ENCODE peak calls at places on chromosomes 11 and 22, in seven cellular contexts. One of them, this sample, is unnamed.

GRCh38 chr22:28670691-28671261 is 8.9 kb downstream of the TTC28 start:
- DNase-seq in NCI-H146: no peak
- DNase-seq in naive B cell: no peak
- DNase-seq in activated gamma-delta T cell treated with Interleukin-2 at 50 U/mL for 16 hours: no peak
- DNase-seq in activated T-cell treated with anti-CD3 and anti-CD28 coated beads for 1 hour: no peak
- DNase-seq in neural progenitor cell: no peak
- DNase-seq in ELR: peak
- DNase-seq in this sample: no peak

GRCh38 chr11:71948314-71949027 is 19.6 kb downstream of the RNF121 start:
- DNase-seq in NCI-H146: no peak
- DNase-seq in naive B cell: no peak
- DNase-seq in activated gamma-delta T cell treated with Interleukin-2 at 50 U/mL for 16 hours: no peak
- DNase-seq in activated T-cell treated with anti-CD3 and anti-CD28 coated beads for 1 hour: no peak
- DNase-seq in neural progenitor cell: no peak
- DNase-seq in ELR: no peak
- DNase-seq in this sample: no peak

GRCh38 chr22:46121523-46122287 is 28.6 kb upstream of the PPARA start:
- DNase-seq in NCI-H146: no peak
- DNase-seq in naive B cell: no peak
- DNase-seq in activated gamma-delta T cell treated with Interleukin-2 at 50 U/mL for 16 hours: no peak
- DNase-seq in activated T-cell treated with anti-CD3 and anti-CD28 coated beads for 1 hour: no peak
- DNase-seq in neural progenitor cell: no peak
- DNase-seq in ELR: no peak
- DNase-seq in this sample: no peak

GRCh38 chr11:83115551-83115950 is 41.4 kb upstream of the PCF11 start:
- DNase-seq in NCI-H146: no peak
- DNase-seq in naive B cell: no peak
- DNase-seq in activated gamma-delta T cell treated with Interleukin-2 at 50 U/mL for 16 hours: no peak
- DNase-seq in activated T-cell treated with anti-CD3 and anti-CD28 coated beads for 1 hour: no peak
- DNase-seq in neural progenitor cell: peak
- DNase-seq in ELR: no peak
- DNase-seq in this sample: no peak

GRCh38 chr11:59680287-59681154 is 11.7 kb upstream of the PATL1 start:
- DNase-seq in NCI-H146: peak
- DNase-seq in naive B cell: peak
- DNase-seq in activated gamma-delta T cell treated with Interleukin-2 at 50 U/mL for 16 hours: peak
- DNase-seq in activated T-cell treated with anti-CD3 and anti-CD28 coated beads for 1 hour: peak
- DNase-seq in neural progenitor cell: peak
- DNase-seq in ELR: peak
- DNase-seq in this sample: peak

GRCh38 chr11:13682212-13682611 is 13.7 kb downstream of the FAR1 start:
- DNase-seq in NCI-H146: no peak
- DNase-seq in naive B cell: no peak
- DNase-seq in activated gamma-delta T cell treated with Interleukin-2 at 50 U/mL for 16 hours: no peak
- DNase-seq in activated T-cell treated with anti-CD3 and anti-CD28 coated beads for 1 hour: no peak
- DNase-seq in neural progenitor cell: no peak
- DNase-seq in ELR: no peak
- DNase-seq in this sample: no peak

GRCh38 chr11:44017443-44018126 is 30.2 kb upstream of the ACCSL start:
- DNase-seq in NCI-H146: no peak
- DNase-seq in naive B cell: no peak
- DNase-seq in activated gamma-delta T cell treated with Interleukin-2 at 50 U/mL for 16 hours: no peak
- DNase-seq in activated T-cell treated with anti-CD3 and anti-CD28 coated beads for 1 hour: no peak
- DNase-seq in neural progenitor cell: no peak
- DNase-seq in ELR: no peak
- DNase-seq in this sample: no peak

GRCh38 chr11:105466582-105467228 is 143.2 kb upstream of the GRIA4 start:
- DNase-seq in NCI-H146: no peak
- DNase-seq in naive B cell: no peak
- DNase-seq in activated gamma-delta T cell treated with Interleukin-2 at 50 U/mL for 16 hours: no peak
- DNase-seq in activated T-cell treated with anti-CD3 and anti-CD28 coated beads for 1 hour: no peak
- DNase-seq in neural progenitor cell: no peak
- DNase-seq in ELR: peak
- DNase-seq in this sample: no peak

GRCh38 chr11:7609015-7609414 is 64.3 kb downstream of the CYB5R2 start:
- DNase-seq in NCI-H146: no peak
- DNase-seq in naive B cell: no peak
- DNase-seq in activated gamma-delta T cell treated with Interleukin-2 at 50 U/mL for 16 hours: no peak
- DNase-seq in activated T-cell treated with anti-CD3 and anti-CD28 coated beads for 1 hour: no peak
- DNase-seq in neural progenitor cell: no peak
- DNase-seq in ELR: no peak
- DNase-seq in this sample: no peak

GRCh38 chr11:116035972-116036371 is 531.8 kb upstream of the CADM1 start:
- DNase-seq in NCI-H146: peak
- DNase-seq in naive B cell: no peak
- DNase-seq in activated gamma-delta T cell treated with Interleukin-2 at 50 U/mL for 16 hours: no peak
- DNase-seq in activated T-cell treated with anti-CD3 and anti-CD28 coated beads for 1 hour: no peak
- DNase-seq in neural progenitor cell: no peak
- DNase-seq in ELR: no peak
- DNase-seq in this sample: no peak

GRCh38 chr22:24440718-24441405 is 13.5 kb downstream of the ADORA2A start:
- DNase-seq in NCI-H146: no peak
- DNase-seq in naive B cell: no peak
- DNase-seq in activated gamma-delta T cell treated with Interleukin-2 at 50 U/mL for 16 hours: no peak
- DNase-seq in activated T-cell treated with anti-CD3 and anti-CD28 coated beads for 1 hour: no peak
- DNase-seq in neural progenitor cell: no peak
- DNase-seq in ELR: no peak
- DNase-seq in this sample: no peak

GRCh38 chr11:72439455-72439854 is 5.1 kb upstream of the CLPB start:
- DNase-seq in NCI-H146: no peak
- DNase-seq in naive B cell: no peak
- DNase-seq in activated gamma-delta T cell treated with Interleukin-2 at 50 U/mL for 16 hours: no peak
- DNase-seq in activated T-cell treated with anti-CD3 and anti-CD28 coated beads for 1 hour: no peak
- DNase-seq in neural progenitor cell: no peak
- DNase-seq in ELR: peak
- DNase-seq in this sample: no peak